ENCODE peak calls at places on chromosomes 12 and 14, in six cellular contexts. D is right lobe of liver; B is heart left ventricle; T is Peyer's patch; N is naive thymus-derived CD4-positive, alpha-beta T cell; K is kidney. Y is an unnamed sample. For H3K4me1, the result is how much of the 10 kb centered on the place peaks cover.

GRCh38 chr12:96720363-96720705 is 186.7 kb upstream of the NEDD1 start:
- DNase-seq in D (peak), B (no peak), T (peak), N (peak), K (no peak), Y (no peak)

GRCh38 chr12:95788637-95789036 is 1.9 kb downstream of the NTN4 start:
- DNase-seq in D (no peak), B (no peak), T (no peak), N (no peak), K (no peak), Y (no peak)

GRCh38 chr14:23006544-23007419 is 3.2 kb downstream of the C14orf93 start:
- DNase-seq in D (peak), B (peak), T (peak), N (peak), K (peak), Y (peak)

GRCh38 chr14:75562048-75562447 is 16.4 kb upstream of the FLVCR2 start:
- DNase-seq in D (no peak), B (no peak), T (peak), N (no peak), K (no peak), Y (no peak)

GRCh38 chr12:1171657-1172056 is 180.6 kb downstream of the ERC1 start:
- DNase-seq in D (no peak), B (no peak), T (no peak), N (no peak), K (no peak), Y (no peak)

GRCh38 chr14:83164016-83164415 is 1630.4 kb upstream of the SEL1L start:
- DNase-seq in D (no peak), B (no peak), T (no peak), N (no peak), K (no peak), Y (no peak)

GRCh38 chr12:52137746-52138145 is 54.1 kb downstream of the KRT80 start:
- DNase-seq in D (no peak), B (no peak), T (no peak), N (no peak), K (no peak), Y (peak)

GRCh38 chr14:99234982-99235491 is 37.0 kb downstream of the BCL11B start:
- DNase-seq in D (no peak), B (no peak), T (no peak), N (no peak), K (no peak), Y (no peak)

GRCh38 chr12:112116232-112117060 is 7.9 kb upstream of the NAA25 start:
- DNase-seq in D (peak), B (peak), T (peak), N (no peak), K (peak), Y (peak)

GRCh38 chr14:22887990-22888378 is 5.0 kb downstream of the REM2 start:
- DNase-seq in D (no peak), B (no peak), T (peak), N (peak), K (no peak), Y (no peak)

GRCh38 chr14:105053421-105053820 is 11.8 kb downstream of the GPR132 start:
- DNase-seq in D (no peak), B (no peak), T (no peak), N (no peak), K (no peak), Y (no peak)

GRCh38 chr14:102500190-102500661 is 9.3 kb downstream of the ANKRD9 start:
- DNase-seq in D (no peak), B (peak), T (peak), N (no peak), K (no peak), Y (no peak)
- H3K27ac ChIP-seq in D (no peak), B (peak), T (peak), N (no peak), K (peak), Y (peak)

GRCh38 chr12:98580695-98581094 is 12.8 kb upstream of the SLC25A3 start:
- DNase-seq in D (no peak), B (no peak), T (no peak), N (no peak), K (no peak), Y (no peak)
- H3K4me1 ChIP-seq in D (under half), B (under half), T (under half), N (under half), K (under half), Y (under half)

GRCh38 chr12:15584366-15585041 is 204.7 kb downstream of the EPS8 start:
- DNase-seq in D (no peak), B (no peak), T (peak), N (peak), K (no peak), Y (no peak)

GRCh38 chr12:15589328-15590032 is 199.7 kb downstream of the EPS8 start:
- DNase-seq in D (no peak), B (no peak), T (no peak), N (no peak), K (no peak), Y (no peak)

GRCh38 chr12:15591811-15592210 is 197.4 kb downstream of the EPS8 start:
- DNase-seq in D (no peak), B (peak), T (no peak), N (no peak), K (no peak), Y (no peak)

GRCh38 chr12:15592934-15593333 is 196.3 kb downstream of the EPS8 start:
- DNase-seq in D (no peak), B (no peak), T (no peak), N (no peak), K (no peak), Y (no peak)

DNA sequence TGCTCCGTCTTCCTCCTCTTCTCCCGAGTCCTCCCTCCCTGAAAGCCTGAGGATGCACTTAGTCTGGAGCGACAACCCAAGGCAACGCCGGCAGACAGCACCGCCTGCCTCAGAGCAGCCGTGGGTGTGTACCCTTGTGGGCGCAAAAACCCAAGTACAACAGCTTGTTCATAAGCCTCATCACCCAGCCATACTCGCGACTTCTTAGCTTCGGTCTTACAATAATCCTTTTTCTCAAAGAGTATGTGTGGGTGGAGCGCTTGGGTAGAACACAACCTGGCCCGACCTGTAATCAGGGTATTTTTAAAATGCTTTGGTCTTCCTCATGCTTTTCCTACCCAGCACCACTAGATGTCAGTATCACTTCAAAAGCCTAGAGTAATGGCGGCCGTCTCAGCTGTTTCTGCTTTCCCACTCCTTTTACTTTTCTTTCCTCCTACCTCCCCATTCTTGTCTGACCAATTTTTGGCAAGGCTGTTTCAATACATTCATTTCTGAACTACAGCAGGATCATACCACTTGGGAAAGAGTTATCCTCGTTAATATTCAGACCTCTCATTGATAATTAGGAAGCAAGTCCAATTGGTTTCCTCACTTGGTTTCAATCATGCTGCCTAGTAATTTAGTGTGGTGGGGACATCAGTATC is 198.9 kb downstream of the EPS8 start:
- DNase-seq in D (peak), B (peak), T (peak), N (peak), K (no peak), Y (peak)
- H3K4me3 ChIP-seq in D (no peak), B (no peak), T (peak), N (peak), K (peak), Y (no peak)

GRCh38 chr12:46470975-46471374 is 98.4 kb upstream of the SLC38A2 start:
- DNase-seq in D (no peak), B (no peak), T (no peak), N (no peak), K (no peak), Y (no peak)
- H3K27ac ChIP-seq in D (no peak), B (no peak), T (no peak), N (no peak), K (no peak), Y (no peak)

GRCh38 chr12:105222326-105222655 is 13.7 kb downstream of the APPL2 start:
- DNase-seq in D (no peak), B (no peak), T (no peak), N (no peak), K (no peak), Y (no peak)
- H3K4me1 ChIP-seq in D (under half), B (under half), T (under half), N (under half), K (under half), Y (half or more)

GRCh38 chr12:83199069-83199468 is 512.4 kb downstream of the TMTC2 start:
- DNase-seq in D (no peak), B (no peak), T (no peak), N (no peak), K (no peak), Y (no peak)

GRCh38 chr12:83197483-83197914 is 510.8 kb downstream of the TMTC2 start:
- DNase-seq in D (no peak), B (no peak), T (no peak), N (no peak), K (no peak), Y (no peak)

GRCh38 chr12:83198291-83198690 is 511.6 kb downstream of the TMTC2 start:
- DNase-seq in D (no peak), B (no peak), T (no peak), N (no peak), K (no peak), Y (no peak)

DNA sequence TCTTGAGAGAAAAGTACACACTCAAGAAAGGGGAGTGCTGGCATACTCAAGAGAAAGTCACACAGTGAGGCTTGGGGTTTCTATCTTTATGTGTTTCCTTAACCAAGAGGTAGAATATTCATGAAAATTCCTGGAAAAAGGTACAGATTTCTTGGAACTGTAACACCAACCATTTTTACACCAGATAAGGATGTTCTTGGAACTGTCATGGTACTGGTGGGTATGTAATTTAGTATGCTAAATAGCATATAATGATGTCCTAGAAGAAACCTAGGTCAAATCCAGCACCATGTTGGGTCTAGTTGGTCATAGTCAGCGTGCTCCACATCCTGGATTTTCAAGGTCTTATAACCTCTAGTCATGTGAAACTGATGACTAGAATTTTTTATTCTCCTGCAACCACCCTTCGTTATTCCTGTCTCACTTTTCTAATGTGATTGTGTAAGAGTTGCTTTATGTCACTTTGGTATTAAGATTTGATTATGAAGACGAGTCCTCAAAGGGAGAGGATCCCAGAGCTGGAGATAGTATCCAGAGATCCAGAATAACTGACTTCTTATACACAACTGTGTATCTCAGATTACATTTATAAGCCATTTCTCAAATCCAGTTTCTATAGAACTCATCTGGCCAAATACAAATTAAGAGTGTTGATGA is 510.1 kb downstream of the TMTC2 start:
- DNase-seq in D (no peak), B (no peak), T (no peak), N (no peak), K (no peak), Y (no peak)
- H3K4me3 ChIP-seq in D (no peak), B (no peak), T (no peak), N (no peak), K (no peak), Y (no peak)

DNA sequence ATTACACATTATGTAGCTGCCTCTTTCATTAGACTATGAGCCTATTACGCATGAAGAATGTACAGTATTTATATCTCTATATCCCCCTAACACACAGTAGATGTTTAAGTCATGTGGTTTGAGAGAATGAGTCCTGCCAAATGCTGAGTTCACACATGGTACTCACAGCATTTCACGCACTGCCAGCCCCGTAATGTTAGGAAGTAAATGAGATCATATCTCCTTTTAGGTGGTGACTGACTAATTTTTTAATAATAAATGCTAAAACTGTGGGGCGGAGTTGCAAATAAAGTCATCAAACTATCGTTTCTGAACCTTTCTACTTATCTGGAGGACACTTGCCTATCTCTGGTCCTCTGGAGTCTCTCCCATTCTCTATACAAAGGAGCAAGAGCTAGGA is 343.8 kb downstream of the ADAMTS20 start:
- DNase-seq in D (no peak), B (no peak), T (no peak), N (no peak), K (no peak), Y (no peak)
- H3K27ac ChIP-seq in D (no peak), B (no peak), T (no peak), N (no peak), K (no peak), Y (no peak)

DNA sequence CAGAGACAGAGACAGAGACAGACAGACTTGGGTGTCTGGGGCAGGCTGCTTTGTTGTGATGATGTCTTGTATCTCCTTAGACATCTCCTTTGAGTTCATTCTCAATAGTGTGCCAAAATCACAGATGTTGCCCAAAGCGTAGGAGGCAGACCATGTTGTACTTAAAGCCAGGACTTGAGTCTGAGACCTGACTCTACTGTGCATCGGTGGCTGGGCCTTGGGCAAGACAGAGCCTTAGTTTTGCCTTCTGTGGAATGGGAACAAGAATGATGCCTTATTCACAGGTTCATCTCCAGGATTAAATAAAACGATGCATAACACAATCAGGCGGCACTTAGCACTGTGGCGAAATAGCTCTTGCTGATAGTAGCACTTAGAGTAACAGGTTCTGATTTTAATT is 230.3 kb downstream of the AACS start:
- DNase-seq in D (no peak), B (no peak), T (no peak), N (no peak), K (no peak), Y (no peak)
- H3K4me1 ChIP-seq in D (under half), B (under half), T (under half), N (under half), K (under half), Y (under half)

DNA sequence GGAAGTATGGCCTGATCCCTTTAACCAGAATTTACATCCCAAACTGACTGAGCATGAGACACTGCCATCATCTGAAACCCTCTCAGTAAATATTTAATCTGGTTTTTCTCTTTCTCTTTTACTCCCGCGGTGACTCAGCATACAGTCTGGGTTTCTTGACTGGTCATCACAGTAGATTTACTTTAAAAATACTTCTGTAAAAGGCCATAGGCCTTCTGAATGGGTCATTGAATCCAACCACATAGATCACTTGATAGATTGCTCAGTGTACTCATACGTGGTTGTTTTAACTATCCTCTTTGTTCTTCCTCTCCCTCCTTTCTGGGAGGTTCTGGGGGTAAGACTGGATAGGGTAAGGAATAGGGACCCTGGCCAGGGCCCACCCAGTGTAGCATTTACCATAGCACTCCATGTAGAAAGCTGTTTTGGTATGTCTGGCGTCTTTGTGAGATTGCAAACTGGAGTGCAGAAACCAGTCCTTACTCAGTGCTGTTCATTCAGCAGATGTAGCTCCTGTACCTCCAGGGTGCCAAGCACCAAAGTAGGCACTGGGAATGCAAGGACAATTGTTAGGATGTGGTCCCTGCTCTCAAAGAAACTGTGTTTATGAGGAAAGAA is 165.7 kb downstream of the SRGAP1 start:
- DNase-seq in D (no peak), B (no peak), T (no peak), N (no peak), K (no peak), Y (no peak)
- H3K4me3 ChIP-seq in D (no peak), B (no peak), T (no peak), N (no peak), K (no peak), Y (no peak)

Y was measured in left lung.